ENCODE peak calls at places on chromosomes 11 and 22, in four cellular contexts. F, K, G and H are unnamed samples.

GRCh38 chr11:34787899-34788298 is 128.3 kb downstream of the APIP start:
- DNase-seq in F (no peak), K (no peak), G (no peak), H (no peak)

GRCh38 chr11:57196556-57196955 is 14.8 kb downstream of the LRRC55 start:
- DNase-seq in F (no peak), K (no peak), G (no peak), H (no peak)

GRCh38 chr11:10379022-10379421 is 74.1 kb downstream of the ADM start:
- DNase-seq in F (peak; percentile 34), K (peak; percentile 32), G (no peak), H (peak; percentile 45)

GRCh38 chr11:61972796-61973602 is 5.6 kb upstream of the FTH1 start:
- DNase-seq in F (no peak), K (no peak), G (no peak), H (peak; percentile 97)

GRCh38 chr22:41596776-41597634 is 7.4 kb upstream of the PMM1 start:
- DNase-seq in F (peak; percentile 59), K (peak; percentile 29), G (peak; percentile 78), H (peak; percentile 70)

GRCh38 chr11:93219440-93219839 is 21.6 kb upstream of the SLC36A4 start:
- DNase-seq in F (no peak), K (no peak), G (no peak), H (no peak)

GRCh38 chr11:30107899-30108298 is 91.1 kb upstream of the KCNA4 start:
- DNase-seq in F (peak; percentile 63), K (no peak), G (no peak), H (no peak)

GRCh38 chr11:13434247-13435205 is 28.5 kb downstream of the BTBD10 start:
- DNase-seq in F (peak; percentile 90), K (no peak), G (no peak), H (peak; percentile 30)

GRCh38 chr11:112996924-112997323 is 35.7 kb downstream of the NCAM1 start:
- DNase-seq in F (no peak), K (no peak), G (no peak), H (no peak)

GRCh38 chr11:107583629-107584195 is 7.2 kb upstream of the ELMOD1 start:
- DNase-seq in F (no peak), K (no peak), G (no peak), H (no peak)

GRCh38 chr11:1303196-1303821 is 6.1 kb downstream of the TOLLIP start:
- DNase-seq in F (peak; percentile 40), K (no peak), G (peak; percentile 68), H (no peak)

GRCh38 chr22:32764330-32765116 is 37.0 kb upstream of the TIMP3 start:
- DNase-seq in F (peak; percentile 79), K (no peak), G (no peak), H (peak; percentile 95)

GRCh38 chr11:73342633-73343032 is 33.6 kb upstream of the RELT start:
- DNase-seq in F (no peak), K (no peak), G (peak; percentile 45), H (no peak)

GRCh38 chr11:27084407-27084985 is 43.9 kb downstream of the BBOX1 start:
- DNase-seq in F (no peak), K (no peak), G (no peak), H (no peak)

GRCh38 chr11:75642402-75643113 is 26.3 kb downstream of the MAP6 start:
- DNase-seq in F (no peak), K (no peak), G (no peak), H (no peak)

GRCh38 chr11:35470616-35471015 is 51.3 kb upstream of the SLC1A2 start:
- DNase-seq in F (no peak), K (no peak), G (no peak), H (no peak)

GRCh38 chr11:132886335-132886734 is 646.0 kb downstream of the OPCML start:
- DNase-seq in F (peak; percentile 84), K (no peak), G (no peak), H (peak; percentile 34)

GRCh38 chr22:32546935-32547334 is 72.3 kb downstream of the FBXO7 start:
- DNase-seq in F (no peak), K (no peak), G (no peak), H (no peak)

GRCh38 chr11:26027887-26028286 is 304.0 kb upstream of the ANO3 start:
- DNase-seq in F (no peak), K (no peak), G (no peak), H (peak; percentile 21)

GRCh38 chr11:77127969-77128691 is at the start of gene MYO7A:
- DNase-seq in F (peak; percentile 57), K (peak; percentile 37), G (peak; percentile 84), H (peak; percentile 89)

GRCh38 chr22:33038131-33038772 is 19.9 kb downstream of the SYN3 start:
- DNase-seq in F (peak; percentile 35), K (peak; percentile 27), G (no peak), H (no peak)

GRCh38 chr11:40388097-40388818 is 1071.2 kb downstream of the LRRC4C start:
- DNase-seq in F (no peak), K (no peak), G (no peak), H (peak; percentile 35)

GRCh38 chr11:111951565-111951964 is 14.4 kb downstream of the DIXDC1 start:
- DNase-seq in F (no peak), K (no peak), G (no peak), H (no peak)

GRCh38 chr11:108973402-108974119 is 308.7 kb downstream of the DDX10 start:
- DNase-seq in F (peak; percentile 81), K (no peak), G (no peak), H (peak; percentile 57)

GRCh38 chr11:17720796-17721171 is 1.4 kb downstream of the MYOD1 start:
- DNase-seq in F (peak; percentile 35), K (no peak), G (peak; percentile 53), H (no peak)

GRCh38 chr11:69364901-69365300 is 70.9 kb downstream of the MYEOV start:
- DNase-seq in F (no peak), K (no peak), G (no peak), H (peak; percentile 81)

GRCh38 chr11:64372021-64372420 is 13.1 kb downstream of the RPS6KA4 start:
- DNase-seq in F (no peak), K (no peak), G (no peak), H (no peak)

GRCh38 chr11:69380921-69381581 is 87.1 kb downstream of the MYEOV start:
- DNase-seq in F (no peak), K (no peak), G (no peak), H (no peak)

GRCh38 chr11:69959461-69959860 is 118.7 kb upstream of the ANO1 start:
- DNase-seq in F (no peak), K (no peak), G (no peak), H (no peak)

GRCh38 chr11:47514825-47515647 is 37.9 kb downstream of the CELF1 start:
- DNase-seq in F (peak; percentile 71), K (no peak), G (peak; percentile 16), H (peak; percentile 91)

GRCh38 chr22:49753961-49754673 is 73.6 kb downstream of the BRD1 start:
- DNase-seq in F (no peak), K (no peak), G (peak; percentile 22), H (no peak)

GRCh38 chr11:73294604-73295003 is 13.5 kb upstream of the ARHGEF17 start:
- DNase-seq in F (no peak), K (no peak), G (no peak), H (no peak)

GRCh38 chr11:72222907-72223614 is 1.5 kb upstream of the INPPL1 start:
- DNase-seq in F (peak; percentile 97), K (peak; percentile 92), G (peak; percentile 96), H (peak; percentile 93)

GRCh38 chr11:72222106-72222891 is 2.3 kb upstream of the INPPL1 start:
- DNase-seq in F (peak; percentile 38), K (no peak), G (peak; percentile 41), H (no peak)

GRCh38 chr11:72225411-72225951 is 914 bp downstream of the INPPL1 start:
- DNase-seq in F (peak; percentile 26), K (no peak), G (peak; percentile 29), H (no peak)

GRCh38 chr11:72224587-72225410 is at the start of gene INPPL1:
- DNase-seq in F (peak; percentile 70), K (no peak), G (peak; percentile 41), H (peak; percentile 55)

DNA sequence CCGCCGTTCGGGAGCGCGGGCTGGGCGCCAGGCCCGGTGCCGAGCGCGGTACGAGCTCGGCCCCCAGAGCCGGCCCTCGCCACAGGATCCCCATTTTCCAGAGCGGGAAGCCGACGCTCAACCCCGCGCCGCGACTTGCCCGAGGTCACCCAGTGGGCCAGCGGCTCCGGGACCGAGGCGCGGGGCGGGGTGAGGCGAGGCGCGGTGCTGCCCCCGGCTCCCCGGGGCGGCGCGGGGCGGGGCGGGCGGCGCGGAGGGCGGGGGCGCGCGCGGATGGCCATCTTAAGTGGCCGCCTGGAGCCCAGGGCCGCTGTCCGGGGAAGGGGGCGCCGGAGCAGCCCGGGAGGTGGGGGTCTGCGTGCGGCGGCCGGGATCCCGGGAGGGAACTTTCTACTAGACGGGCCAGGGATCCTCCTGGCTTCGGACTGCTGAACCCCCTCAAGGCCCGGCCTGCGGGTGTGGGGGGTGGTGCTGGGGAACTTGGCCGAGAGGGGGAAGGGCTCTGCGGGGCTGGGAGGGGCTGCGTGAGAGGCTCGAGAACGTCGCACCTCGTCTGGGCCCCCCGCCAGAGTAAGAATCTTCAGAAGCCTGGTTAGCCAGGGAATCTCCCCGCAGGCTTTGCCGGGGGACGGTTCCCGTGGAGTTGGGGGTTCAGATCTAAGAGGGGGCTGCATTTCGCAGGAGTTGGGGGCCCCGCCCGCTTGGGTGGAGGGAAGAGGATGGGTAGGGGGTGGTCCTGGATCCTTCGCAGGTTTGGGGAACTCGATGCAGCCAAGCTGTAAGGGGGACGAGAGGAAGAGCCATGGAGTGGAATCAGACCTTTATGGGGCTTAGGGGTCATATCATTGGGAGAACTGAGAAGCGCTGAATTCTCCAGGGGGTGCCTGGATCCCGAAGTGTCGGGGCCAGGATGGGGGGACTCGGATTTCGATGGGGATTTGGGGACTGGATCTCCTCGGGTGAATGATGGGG is 666 bp upstream of the INPPL1 start:
- DNase-seq in F (peak; percentile 79), K (no peak), G (peak; percentile 71), H (peak; percentile 78)
- H3K4ac ChIP-seq in F (peak overlapping the region; percentile 99), K (no peak overlapping the region), G (no peak overlapping the region), H (peak overlapping the region; percentile 98)

DNA sequence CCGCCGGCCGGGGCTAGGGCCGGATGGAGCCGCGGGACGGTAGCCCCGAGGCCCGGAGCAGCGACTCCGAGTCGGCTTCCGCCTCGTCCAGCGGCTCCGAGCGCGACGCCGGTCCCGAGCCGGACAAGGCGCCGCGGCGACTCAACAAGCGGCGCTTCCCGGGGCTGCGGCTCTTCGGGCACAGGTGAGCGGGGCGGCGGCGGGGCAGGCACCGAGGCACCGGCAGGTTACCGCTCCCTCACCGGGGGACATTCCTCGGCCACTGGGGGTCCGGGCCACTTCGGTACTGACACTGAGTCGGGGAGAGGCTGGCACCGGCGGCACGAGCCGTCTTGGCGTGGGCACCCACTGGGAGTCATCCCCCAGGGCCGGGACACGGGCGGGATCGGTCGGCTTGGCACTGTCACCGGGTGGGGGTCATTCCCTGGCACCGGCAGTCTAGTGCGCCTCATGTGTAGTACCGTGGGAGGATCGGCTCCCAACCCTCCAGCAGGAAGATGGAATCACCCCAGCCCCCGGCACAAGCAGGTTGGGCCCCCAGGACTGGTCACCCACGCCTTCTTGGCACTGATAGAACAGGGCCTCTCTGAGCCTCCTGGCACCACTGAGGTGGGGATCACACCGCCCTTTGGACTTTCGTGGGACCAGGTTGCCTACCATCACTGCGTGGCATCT is 511 bp downstream of the DGKZ start:
- DNase-seq in F (no peak), K (no peak), G (no peak), H (no peak)
- H3K4ac ChIP-seq in F (no peak overlapping the region), K (no peak overlapping the region), G (no peak overlapping the region), H (no peak overlapping the region)

GRCh38 chr22:24997023-24997422 is 44.5 kb downstream of the KIAA1671 start:
- DNase-seq in F (peak; percentile 70), K (no peak), G (no peak), H (no peak)
- H3K4ac ChIP-seq in F (no peak overlapping the region), K (no peak overlapping the region), G (no peak overlapping the region), H (no peak overlapping the region)

DNA sequence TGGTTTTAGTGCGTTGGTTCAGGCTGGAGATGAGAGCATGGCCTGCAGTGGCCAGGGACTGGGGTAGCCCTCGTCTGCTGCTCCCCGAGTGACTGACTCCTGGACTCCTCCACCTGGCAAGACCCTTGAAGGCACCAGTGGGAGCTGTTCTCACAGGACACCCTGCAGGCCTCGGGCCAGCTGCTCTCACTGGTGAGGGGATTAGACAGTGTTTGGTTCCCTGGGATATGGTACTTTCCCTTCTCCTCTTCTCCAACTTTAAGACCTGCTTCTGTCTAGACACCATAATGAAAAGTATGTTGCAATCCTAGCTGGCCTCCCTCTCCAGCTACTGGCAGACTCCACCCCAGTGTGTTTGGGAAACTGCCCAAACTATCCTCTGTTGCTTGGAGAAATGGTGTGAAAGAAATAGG is 168.8 kb upstream of the CADM1 start:
- DNase-seq in F (no peak), K (no peak), G (no peak), H (peak; percentile 48)
- H3K4ac ChIP-seq in F (no peak overlapping the region), K (no peak overlapping the region), G (no peak overlapping the region), H (no peak overlapping the region)